ENCODE peak calls at places on chromosomes 4 and X, in six cellular contexts. P is choroid plexus epithelial cell, L is mucosa of descending colon, M is B cell, B is astrocyte, N is progenitor cell of endocrine pancreas. E is an unnamed sample.

GRCh38 chr4:145703850-145704528 is 24.0 kb downstream of the C4orf51 start:
- DNase-seq in P (no peak), L (no peak), M (no peak), B (no peak), N (no peak), E (no peak)

GRCh38 chr4:13966241-13967195 is 339.0 kb upstream of the BOD1L1 start:
- DNase-seq in P (peak), L (no peak), M (no peak), B (peak), N (no peak), E (no peak)

GRCh38 chr4:57043304-57044251 is 64.9 kb downstream of the POLR2B start:
- DNase-seq in P (peak), L (no peak), M (no peak), B (peak), N (no peak), E (no peak)

GRCh38 chr4:38382492-38382891 is 281.5 kb upstream of the KLF3 start:
- DNase-seq in P (no peak), L (no peak), M (no peak), B (no peak), N (no peak), E (no peak)

GRCh38 chr4:183838987-183839712 is 66.0 kb upstream of the STOX2 start:
- DNase-seq in P (peak), L (no peak), M (no peak), B (peak), N (no peak), E (no peak)

GRCh38 chrX:72201836-72202536 is 20.4 kb downstream of the PIN4 start:
- DNase-seq in P (peak), L (no peak), M (no peak), B (peak), N (no peak), E (no peak)

GRCh38 chrX:133405498-133406180 is 9.7 kb downstream of the GPC4 start:
- DNase-seq in P (no peak), L (no peak), M (no peak), B (no peak), N (no peak), E (no peak)

GRCh38 chr4:120921456-120922389 is 803 bp downstream of the PRDM5 start:
- DNase-seq in P (peak), L (peak), M (no peak), B (peak), N (peak), E (peak)

GRCh38 chrX:18129694-18130093 is 91.0 kb downstream of the BEND2 start:
- DNase-seq in P (no peak), L (no peak), M (no peak), B (no peak), N (no peak), E (no peak)

GRCh38 chr4:184612089-184612488 is 37.2 kb downstream of the CASP3 start:
- DNase-seq in P (no peak), L (no peak), M (no peak), B (no peak), N (no peak), E (no peak)

GRCh38 chrX:38806054-38806389 is 4.8 kb downstream of the MID1IP1 start:
- DNase-seq in P (no peak), L (peak), M (no peak), B (no peak), N (no peak), E (peak)

GRCh38 chr4:5395781-5396180 is 312.6 kb downstream of the EVC2 start:
- DNase-seq in P (no peak), L (no peak), M (no peak), B (no peak), N (no peak), E (no peak)

GRCh38 chr4:23934915-23935314 is 45.1 kb upstream of the PPARGC1A start:
- DNase-seq in P (peak), L (no peak), M (no peak), B (peak), N (no peak), E (no peak)

GRCh38 chrX:54246866-54247265 is 63.8 kb upstream of the FAM120C start:
- DNase-seq in P (no peak), L (no peak), M (no peak), B (no peak), N (no peak), E (no peak)

GRCh38 chr4:11615601-11616000 is 186.9 kb upstream of the HS3ST1 start:
- DNase-seq in P (no peak), L (no peak), M (no peak), B (no peak), N (no peak), E (no peak)

GRCh38 chrX:121579016-121579760 is 531.8 kb downstream of the GLUD2 start:
- DNase-seq in P (peak), L (no peak), M (peak), B (no peak), N (no peak), E (no peak)

GRCh38 chr4:74451214-74451661 is 6.3 kb downstream of the AREG start:
- DNase-seq in P (peak), L (no peak), M (no peak), B (peak), N (no peak), E (no peak)

GRCh38 chrX:131513159-131513914 is 30.5 kb upstream of the OR13H1 start:
- DNase-seq in P (no peak), L (no peak), M (no peak), B (no peak), N (no peak), E (no peak)

GRCh38 chr4:14879643-14880042 is 122.6 kb upstream of the CPEB2 start:
- DNase-seq in P (no peak), L (no peak), M (no peak), B (no peak), N (no peak), E (no peak)

GRCh38 chr4:39085891-39086290 is 23.9 kb downstream of the KLHL5 start:
- DNase-seq in P (peak), L (no peak), M (no peak), B (peak), N (no peak), E (no peak)

GRCh38 chrX:141917801-141918200 is 14.1 kb downstream of the MAGEC1 start:
- DNase-seq in P (no peak), L (no peak), M (no peak), B (no peak), N (no peak), E (no peak)

GRCh38 chrX:109537324-109537665 is 651 bp downstream of the NXT2 start:
- DNase-seq in P (peak), L (no peak), M (no peak), B (peak), N (peak), E (no peak)

GRCh38 chr4:188374870-188375269 is 235.6 kb downstream of the TRIML1 start:
- DNase-seq in P (no peak), L (no peak), M (no peak), B (no peak), N (no peak), E (no peak)

GRCh38 chr4:7021930-7022658 is 21.1 kb upstream of the TADA2B start:
- DNase-seq in P (peak), L (no peak), M (no peak), B (peak), N (no peak), E (no peak)

GRCh38 chr4:175412744-175413143 is 399.3 kb downstream of the GPM6A start:
- DNase-seq in P (peak), L (no peak), M (no peak), B (peak), N (no peak), E (no peak)

GRCh38 chrX:112642349-112642748 is 37.4 kb downstream of the LHFPL1 start:
- DNase-seq in P (peak), L (no peak), M (peak), B (peak), N (peak), E (no peak)

GRCh38 chr4:43776371-43776770 is 672.2 kb downstream of the KCTD8 start:
- DNase-seq in P (peak), L (no peak), M (no peak), B (no peak), N (no peak), E (no peak)

GRCh38 chr4:44221407-44221806 is 227.2 kb downstream of the KCTD8 start:
- DNase-seq in P (no peak), L (no peak), M (no peak), B (peak), N (no peak), E (no peak)

GRCh38 chr4:79982587-79983327 is 90.3 kb downstream of the ANTXR2 start:
- DNase-seq in P (no peak), L (no peak), M (no peak), B (no peak), N (no peak), E (no peak)

GRCh38 chrX:130878350-130879341 is 24.4 kb downstream of the ENOX2 start:
- DNase-seq in P (peak), L (no peak), M (no peak), B (peak), N (no peak), E (no peak)

GRCh38 chr4:46123872-46124755 is at the start of gene GABRG1:
- DNase-seq in P (no peak), L (no peak), M (no peak), B (no peak), N (no peak), E (no peak)

GRCh38 chr4:98771959-98772619 is 113.7 kb upstream of the TSPAN5 start:
- DNase-seq in P (no peak), L (no peak), M (no peak), B (no peak), N (no peak), E (no peak)

GRCh38 chrX:46381630-46382029 is 163.6 kb downstream of the ZNF674 start:
- DNase-seq in P (peak), L (peak), M (peak), B (peak), N (no peak), E (peak)
- TF ChIP-seq CTCF in P (peak), L (no peak), M (peak), B (peak), N (peak), E (peak)

DNA sequence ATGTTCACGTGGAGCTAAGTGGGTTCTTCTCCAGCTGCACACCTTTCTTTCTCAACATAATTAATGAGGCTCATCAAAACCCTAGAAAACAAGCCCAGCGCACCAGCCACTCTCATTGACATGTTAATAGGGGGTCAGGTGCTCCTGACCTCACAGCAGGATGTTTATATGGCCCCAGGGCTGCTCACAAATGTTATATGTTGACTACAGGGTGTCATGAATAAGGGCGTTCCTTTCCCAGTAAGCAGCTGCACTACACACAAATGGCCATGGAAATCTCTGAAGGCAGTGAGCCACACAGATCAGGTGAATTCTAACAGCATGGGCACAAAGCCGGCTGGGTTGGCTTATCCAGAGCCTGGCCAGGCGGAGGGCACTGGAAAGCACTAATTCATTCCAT is 209.8 kb downstream of the MGST2 start:
- DNase-seq in P (no peak), L (no peak), M (no peak), B (no peak), N (no peak), E (no peak)
- TF ChIP-seq CTCF in P (no peak), L (no peak), M (no peak), B (no peak), N (no peak), E (no peak)

GRCh38 chr4:182494103-182494502 is 250.9 kb downstream of the TENM3 start:
- DNase-seq in P (no peak), L (no peak), M (no peak), B (no peak), N (no peak), E (no peak)
- TF ChIP-seq CTCF in P (no peak), L (no peak), M (no peak), B (no peak), N (no peak), E (no peak)

GRCh38 chrX:103012945-103013344 is 51.0 kb downstream of the BEX1 start:
- DNase-seq in P (no peak), L (no peak), M (no peak), B (no peak), N (no peak), E (no peak)
- TF ChIP-seq CTCF in P (no peak), L (no peak), M (no peak), B (no peak), N (no peak), E (no peak)

DNA sequence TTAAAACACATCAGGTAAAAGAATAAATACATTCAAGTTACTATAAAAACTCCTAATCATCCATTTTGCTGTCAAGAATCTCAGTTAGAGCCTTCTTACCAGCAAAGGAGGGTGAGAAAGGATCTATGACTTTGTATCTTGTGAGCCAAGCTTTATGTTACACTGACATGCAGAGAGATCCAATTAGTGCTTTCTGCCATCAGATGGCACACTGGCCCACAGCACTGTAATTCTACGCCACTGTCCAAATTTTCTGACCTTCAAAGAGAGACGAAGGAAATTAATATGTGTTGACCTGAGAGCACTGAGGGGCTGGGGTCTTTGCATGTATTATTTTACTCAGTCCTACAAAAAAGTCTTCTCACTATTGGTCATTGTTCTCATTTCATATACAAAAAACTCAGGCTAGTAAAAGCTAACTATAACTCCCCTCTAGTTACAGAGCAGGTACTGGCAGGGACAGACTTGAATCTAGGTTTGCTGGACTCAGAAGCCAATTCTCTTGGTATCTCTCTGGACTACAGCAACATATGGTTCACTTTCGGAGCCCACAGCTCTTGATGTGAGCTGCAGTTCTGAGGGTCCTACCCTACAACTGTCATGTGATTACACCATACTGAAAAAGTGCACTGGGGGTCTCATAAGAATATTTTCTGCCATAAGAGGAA is 157.6 kb downstream of the NR3C2 start:
- DNase-seq in P (peak), L (no peak), M (no peak), B (no peak), N (no peak), E (no peak)
- TF ChIP-seq CTCF in P (peak), L (no peak), M (no peak), B (no peak), N (no peak), E (no peak)

GRCh38 chr4:138919094-138919936 is 96.3 kb upstream of the NOCT start:
- DNase-seq in P (peak), L (peak), M (peak), B (peak), N (peak), E (peak)
- TF ChIP-seq CTCF in P (peak), L (peak), M (peak), B (peak), N (peak), E (peak)

DNA sequence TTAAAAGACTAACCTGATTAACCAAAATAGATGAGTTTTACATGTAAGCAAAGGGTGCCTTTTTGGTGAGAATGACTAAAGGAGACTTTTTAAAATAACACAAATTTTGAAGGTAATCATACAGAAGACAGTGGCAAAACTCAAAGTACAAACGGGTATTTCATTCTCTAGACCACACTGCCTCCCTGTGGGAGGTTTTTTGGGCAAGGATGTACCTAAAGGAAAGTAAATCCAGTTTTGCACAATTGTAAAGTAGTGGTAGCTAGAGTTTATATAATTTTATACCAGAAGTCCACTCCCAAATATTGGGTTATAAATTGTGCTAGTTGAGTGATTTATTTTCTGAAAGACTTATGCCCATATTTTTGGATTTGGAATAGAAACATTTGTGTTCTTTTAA is 201.0 kb downstream of the PAPSS1 start:
- DNase-seq in P (peak), L (no peak), M (no peak), B (no peak), N (peak), E (no peak)
- TF ChIP-seq CTCF in P (peak), L (no peak), M (no peak), B (peak), N (peak), E (peak)

GRCh38 chr4:76435689-76436176 is 704 bp downstream of the SHROOM3 start:
- DNase-seq in P (no peak), L (no peak), M (no peak), B (peak), N (no peak), E (no peak)
- TF ChIP-seq CTCF in P (peak), L (no peak), M (no peak), B (peak), N (no peak), E (no peak)

GRCh38 chrX:49221868-49222267 is 11.3 kb downstream of the CACNA1F start:
- DNase-seq in P (no peak), L (no peak), M (no peak), B (no peak), N (no peak), E (no peak)

GRCh38 chrX:49227726-49228125 is 5.4 kb downstream of the CACNA1F start:
- DNase-seq in P (no peak), L (no peak), M (no peak), B (no peak), N (no peak), E (no peak)

GRCh38 chrX:49228185-49228584 is 5.0 kb downstream of the CACNA1F start:
- DNase-seq in P (no peak), L (no peak), M (no peak), B (no peak), N (no peak), E (no peak)

GRCh38 chrX:49226946-49227345 is 6.2 kb downstream of the CACNA1F start:
- DNase-seq in P (no peak), L (no peak), M (no peak), B (no peak), N (no peak), E (no peak)

DNA sequence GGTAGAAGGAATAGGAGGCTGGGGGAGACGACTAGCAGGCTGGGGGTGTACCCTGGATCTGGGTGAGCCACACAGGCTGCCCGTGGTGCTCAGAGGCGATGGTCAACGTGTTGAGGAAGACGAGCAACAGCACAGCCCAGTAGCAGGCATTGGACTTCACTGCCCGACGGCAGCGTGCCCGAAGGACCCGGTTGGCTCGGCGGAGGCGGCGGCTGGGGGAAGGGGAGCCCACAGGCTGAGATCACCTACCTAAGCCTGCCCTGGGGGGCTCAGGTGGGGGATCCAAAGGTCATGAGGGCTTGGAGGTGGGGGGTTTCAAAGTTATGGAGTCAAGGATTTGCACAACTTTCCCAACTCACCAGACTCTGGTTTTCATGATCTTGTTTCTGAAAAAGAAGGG is 7.3 kb downstream of the CACNA1F start:
- DNase-seq in P (no peak), L (no peak), M (no peak), B (no peak), N (no peak), E (no peak)
- TF ChIP-seq CTCF in P (no peak), L (no peak), M (no peak), B (no peak), N (no peak), E (no peak)

DNA sequence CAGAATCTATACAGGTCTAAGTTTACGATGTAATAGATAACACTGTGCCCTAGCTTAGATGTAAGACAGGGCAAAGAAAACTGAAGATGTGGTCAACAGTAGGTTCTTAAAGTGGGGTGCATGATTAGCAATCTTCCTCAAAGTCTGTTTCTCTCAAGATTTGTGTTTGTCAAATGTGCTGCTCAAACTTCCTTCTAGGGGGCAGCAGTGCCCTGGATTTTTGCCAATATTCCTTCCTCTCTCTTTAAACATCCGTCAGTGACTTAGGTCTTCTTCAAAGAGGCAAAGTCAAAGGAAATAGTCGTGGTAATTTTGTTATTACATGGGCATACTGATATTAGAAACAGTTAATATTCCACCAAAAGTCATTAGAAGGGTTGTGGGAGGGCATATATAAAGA is 4.2 kb upstream of the PDHA2 start:
- DNase-seq in P (peak), L (no peak), M (no peak), B (no peak), N (no peak), E (no peak)
- TF ChIP-seq CTCF in P (peak), L (no peak), M (no peak), B (peak), N (peak), E (no peak)